ENCODE peak calls at places on chromosomes 6 and 20, in eight cellular contexts. One of them, this sample, is unnamed.

GRCh38 chr6:34027445-34027936 is 118.4 kb downstream of the GRM4 start:
- DNase-seq in GM23338: peak
- DNase-seq in GM10248: peak
- DNase-seq in IMR-90: peak
- DNase-seq in CD8-positive, alpha-beta T cell: peak
- DNase-seq in glutamatergic neuron: peak
- DNase-seq in body of pancreas: peak
- DNase-seq in astrocyte of the spinal cord: no peak
- DNase-seq in this sample: peak

GRCh38 chr6:68873236-68873635 is 238.2 kb downstream of the ADGRB3 start:
- DNase-seq in GM23338: no peak
- DNase-seq in GM10248: no peak
- DNase-seq in IMR-90: no peak
- DNase-seq in CD8-positive, alpha-beta T cell: no peak
- DNase-seq in glutamatergic neuron: no peak
- DNase-seq in body of pancreas: no peak
- DNase-seq in astrocyte of the spinal cord: no peak
- DNase-seq in this sample: no peak

GRCh38 chr6:82072771-82073170 is 174.8 kb downstream of the IBTK start:
- DNase-seq in GM23338: no peak
- DNase-seq in GM10248: no peak
- DNase-seq in IMR-90: peak
- DNase-seq in CD8-positive, alpha-beta T cell: no peak
- DNase-seq in glutamatergic neuron: no peak
- DNase-seq in body of pancreas: no peak
- DNase-seq in astrocyte of the spinal cord: peak
- DNase-seq in this sample: no peak

GRCh38 chr6:26286168-26286854 is 78.7 kb upstream of the BTN3A2 start:
- DNase-seq in GM23338: peak
- DNase-seq in GM10248: no peak
- DNase-seq in IMR-90: peak
- DNase-seq in CD8-positive, alpha-beta T cell: peak
- DNase-seq in glutamatergic neuron: peak
- DNase-seq in body of pancreas: peak
- DNase-seq in astrocyte of the spinal cord: peak
- DNase-seq in this sample: peak

GRCh38 chr6:143482593-143482992 is 28.9 kb downstream of the FUCA2 start:
- DNase-seq in GM23338: no peak
- DNase-seq in GM10248: no peak
- DNase-seq in IMR-90: peak
- DNase-seq in CD8-positive, alpha-beta T cell: no peak
- DNase-seq in glutamatergic neuron: no peak
- DNase-seq in body of pancreas: no peak
- DNase-seq in astrocyte of the spinal cord: no peak
- DNase-seq in this sample: no peak

GRCh38 chr6:79038061-79038460 is 40.0 kb downstream of the PHIP start:
- DNase-seq in GM23338: no peak
- DNase-seq in GM10248: no peak
- DNase-seq in IMR-90: peak
- DNase-seq in CD8-positive, alpha-beta T cell: no peak
- DNase-seq in glutamatergic neuron: no peak
- DNase-seq in body of pancreas: no peak
- DNase-seq in astrocyte of the spinal cord: no peak
- DNase-seq in this sample: no peak

GRCh38 chr6:168671863-168672546 is 231.0 kb downstream of the SMOC2 start:
- DNase-seq in GM23338: no peak
- DNase-seq in GM10248: no peak
- DNase-seq in IMR-90: no peak
- DNase-seq in CD8-positive, alpha-beta T cell: no peak
- DNase-seq in glutamatergic neuron: no peak
- DNase-seq in body of pancreas: no peak
- DNase-seq in astrocyte of the spinal cord: no peak
- DNase-seq in this sample: no peak

GRCh38 chr20:47262008-47262364 is 94.5 kb downstream of the ZMYND8 start:
- DNase-seq in GM23338: no peak
- DNase-seq in GM10248: no peak
- DNase-seq in IMR-90: no peak
- DNase-seq in CD8-positive, alpha-beta T cell: no peak
- DNase-seq in glutamatergic neuron: no peak
- DNase-seq in body of pancreas: no peak
- DNase-seq in astrocyte of the spinal cord: no peak
- DNase-seq in this sample: no peak

GRCh38 chr6:127267742-127268588 is 1.3 kb downstream of the RNF146 start:
- DNase-seq in GM23338: peak
- DNase-seq in GM10248: no peak
- DNase-seq in IMR-90: no peak
- DNase-seq in CD8-positive, alpha-beta T cell: no peak
- DNase-seq in glutamatergic neuron: no peak
- DNase-seq in body of pancreas: no peak
- DNase-seq in astrocyte of the spinal cord: no peak
- DNase-seq in this sample: no peak

GRCh38 chr20:2130668-2131067 is 29.0 kb downstream of the STK35 start:
- DNase-seq in GM23338: peak
- DNase-seq in GM10248: no peak
- DNase-seq in IMR-90: no peak
- DNase-seq in CD8-positive, alpha-beta T cell: no peak
- DNase-seq in glutamatergic neuron: peak
- DNase-seq in body of pancreas: no peak
- DNase-seq in astrocyte of the spinal cord: no peak
- DNase-seq in this sample: no peak

GRCh38 chr6:121497869-121498462 is 62.5 kb downstream of the GJA1 start:
- DNase-seq in GM23338: no peak
- DNase-seq in GM10248: no peak
- DNase-seq in IMR-90: no peak
- DNase-seq in CD8-positive, alpha-beta T cell: no peak
- DNase-seq in glutamatergic neuron: no peak
- DNase-seq in body of pancreas: no peak
- DNase-seq in astrocyte of the spinal cord: no peak
- DNase-seq in this sample: no peak

DNA sequence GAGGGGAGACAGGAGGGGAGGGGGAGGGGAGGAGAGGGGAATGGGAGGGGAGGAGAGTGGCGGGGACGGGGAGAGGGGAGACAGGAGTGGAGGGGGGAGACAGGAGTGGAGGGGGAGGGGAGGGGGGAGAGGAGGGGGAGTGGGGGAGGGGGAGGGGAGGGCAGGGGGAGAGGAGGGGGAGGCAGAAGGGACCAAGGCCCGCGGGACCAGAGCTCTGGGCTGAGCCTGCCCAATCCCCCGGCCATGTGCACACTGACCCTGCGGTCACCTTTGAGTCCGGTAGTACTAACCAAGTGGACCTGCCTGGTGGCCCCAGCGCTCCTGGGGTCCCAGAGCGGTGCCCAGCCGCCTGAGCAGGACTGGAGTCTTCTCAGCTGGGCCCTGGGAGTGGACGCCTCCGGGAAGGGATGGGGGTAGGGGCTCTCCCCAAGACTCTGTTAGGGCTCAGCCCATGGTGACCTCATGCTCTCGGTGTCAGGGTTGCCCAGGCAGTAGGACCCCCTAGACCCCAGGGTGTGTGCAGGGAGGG is 471 bp upstream of the KCNQ2 start:
- DNase-seq in GM23338: no peak
- DNase-seq in GM10248: no peak
- DNase-seq in IMR-90: no peak
- DNase-seq in CD8-positive, alpha-beta T cell: no peak
- DNase-seq in glutamatergic neuron: no peak
- DNase-seq in body of pancreas: no peak
- DNase-seq in astrocyte of the spinal cord: no peak
- DNase-seq in this sample: no peak
- TF ChIP-seq CTCF in GM23338: no peak
- TF ChIP-seq CTCF in GM10248: no peak
- TF ChIP-seq CTCF in IMR-90: no peak
- TF ChIP-seq CTCF in CD8-positive, alpha-beta T cell: no peak
- TF ChIP-seq CTCF in glutamatergic neuron: no peak
- TF ChIP-seq CTCF in body of pancreas: no peak
- TF ChIP-seq CTCF in astrocyte of the spinal cord: no peak
- TF ChIP-seq CTCF in this sample: no peak

GRCh38 chr20:46087161-46087560 is 2.6 kb downstream of the NCOA5 start:
- DNase-seq in GM23338: no peak
- DNase-seq in GM10248: no peak
- DNase-seq in IMR-90: peak
- DNase-seq in CD8-positive, alpha-beta T cell: no peak
- DNase-seq in glutamatergic neuron: no peak
- DNase-seq in body of pancreas: no peak
- DNase-seq in astrocyte of the spinal cord: peak
- DNase-seq in this sample: no peak
- TF ChIP-seq CTCF in GM23338: no peak
- TF ChIP-seq CTCF in GM10248: peak
- TF ChIP-seq CTCF in IMR-90: peak
- TF ChIP-seq CTCF in CD8-positive, alpha-beta T cell: peak
- TF ChIP-seq CTCF in glutamatergic neuron: peak
- TF ChIP-seq CTCF in body of pancreas: peak
- TF ChIP-seq CTCF in astrocyte of the spinal cord: peak
- TF ChIP-seq CTCF in this sample: peak

GRCh38 chr6:118788702-118789101 is 105.2 kb upstream of the ASF1A start:
- DNase-seq in GM23338: no peak
- DNase-seq in GM10248: no peak
- DNase-seq in IMR-90: no peak
- DNase-seq in CD8-positive, alpha-beta T cell: no peak
- DNase-seq in glutamatergic neuron: no peak
- DNase-seq in body of pancreas: no peak
- DNase-seq in astrocyte of the spinal cord: no peak
- DNase-seq in this sample: peak
- TF ChIP-seq CTCF in GM23338: no peak
- TF ChIP-seq CTCF in GM10248: no peak
- TF ChIP-seq CTCF in IMR-90: no peak
- TF ChIP-seq CTCF in CD8-positive, alpha-beta T cell: no peak
- TF ChIP-seq CTCF in glutamatergic neuron: no peak
- TF ChIP-seq CTCF in body of pancreas: no peak
- TF ChIP-seq CTCF in astrocyte of the spinal cord: no peak
- TF ChIP-seq CTCF in this sample: no peak

GRCh38 chr6:111027219-111027618 is 45.4 kb downstream of the RPF2 start:
- DNase-seq in GM23338: no peak
- DNase-seq in GM10248: no peak
- DNase-seq in IMR-90: no peak
- DNase-seq in CD8-positive, alpha-beta T cell: no peak
- DNase-seq in glutamatergic neuron: no peak
- DNase-seq in body of pancreas: no peak
- DNase-seq in astrocyte of the spinal cord: no peak
- DNase-seq in this sample: no peak
- TF ChIP-seq CTCF in GM23338: peak
- TF ChIP-seq CTCF in GM10248: peak
- TF ChIP-seq CTCF in IMR-90: peak
- TF ChIP-seq CTCF in CD8-positive, alpha-beta T cell: no peak
- TF ChIP-seq CTCF in glutamatergic neuron: no peak
- TF ChIP-seq CTCF in body of pancreas: no peak
- TF ChIP-seq CTCF in astrocyte of the spinal cord: no peak
- TF ChIP-seq CTCF in this sample: peak

GRCh38 chr6:55617272-55617671 is 38.3 kb upstream of the HMGCLL1 start:
- DNase-seq in GM23338: peak
- DNase-seq in GM10248: peak
- DNase-seq in IMR-90: peak
- DNase-seq in CD8-positive, alpha-beta T cell: no peak
- DNase-seq in glutamatergic neuron: no peak
- DNase-seq in body of pancreas: peak
- DNase-seq in astrocyte of the spinal cord: peak
- DNase-seq in this sample: peak
- TF ChIP-seq CTCF in GM23338: peak
- TF ChIP-seq CTCF in GM10248: peak
- TF ChIP-seq CTCF in IMR-90: peak
- TF ChIP-seq CTCF in CD8-positive, alpha-beta T cell: no peak
- TF ChIP-seq CTCF in glutamatergic neuron: peak
- TF ChIP-seq CTCF in body of pancreas: peak
- TF ChIP-seq CTCF in astrocyte of the spinal cord: peak
- TF ChIP-seq CTCF in this sample: peak

DNA sequence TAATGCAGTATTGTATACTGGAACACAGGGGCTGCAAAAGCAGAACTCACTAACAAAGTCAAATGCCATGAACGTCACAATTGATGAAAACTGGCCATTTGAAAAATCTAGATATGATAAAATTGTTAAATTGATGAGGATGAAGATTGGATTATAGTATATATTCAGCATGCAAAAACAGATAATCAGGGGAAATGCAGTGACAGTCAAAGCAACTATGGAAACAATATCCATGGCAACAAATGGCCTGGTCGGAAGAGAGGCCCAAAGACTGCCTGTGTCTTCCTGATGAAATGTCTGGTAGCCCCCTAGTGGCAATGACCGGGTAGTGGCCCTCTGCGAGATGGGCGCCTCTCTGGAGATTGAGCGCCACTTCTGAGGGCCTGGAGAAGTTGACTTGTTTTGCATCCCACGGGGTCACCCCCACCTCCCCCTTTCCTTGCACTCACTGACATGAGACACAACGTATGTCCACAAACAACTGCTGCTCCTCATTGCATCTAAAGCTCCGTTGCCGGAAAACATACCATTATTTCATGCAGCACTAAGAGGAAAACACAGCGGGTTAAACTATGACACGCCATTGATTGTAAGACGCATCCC is 43.5 kb downstream of the C6orf15 start:
- DNase-seq in GM23338: peak
- DNase-seq in GM10248: peak
- DNase-seq in IMR-90: peak
- DNase-seq in CD8-positive, alpha-beta T cell: peak
- DNase-seq in glutamatergic neuron: peak
- DNase-seq in body of pancreas: peak
- DNase-seq in astrocyte of the spinal cord: peak
- DNase-seq in this sample: peak
- TF ChIP-seq CTCF in GM23338: peak
- TF ChIP-seq CTCF in GM10248: peak
- TF ChIP-seq CTCF in IMR-90: peak
- TF ChIP-seq CTCF in CD8-positive, alpha-beta T cell: peak
- TF ChIP-seq CTCF in glutamatergic neuron: peak
- TF ChIP-seq CTCF in body of pancreas: peak
- TF ChIP-seq CTCF in astrocyte of the spinal cord: peak
- TF ChIP-seq CTCF in this sample: peak

This sample was measured in DND-41.